ENCODE peak calls at places on chromosomes 3 and 15, in five cellular contexts. E is AG04449, Y is Peyer's patch, O is B cell, F is RWPE2. B is an unnamed sample.

GRCh38 chr3:129313983-129314756 is 35.5 kb downstream of the HMCES start:
- DNase-seq in Y (no peak), O (no peak), F (no peak), E (no peak), B (peak; percentile 14)

GRCh38 chr3:154473769-154474168 is 43.8 kb upstream of the GPR149 start:
- DNase-seq in F (no peak), O (no peak), Y (no peak), E (no peak), B (no peak)

GRCh38 chr3:57893668-57894067 is 114.6 kb upstream of the FLNB start:
- DNase-seq in Y (no peak), O (no peak), E (no peak), F (no peak), B (no peak)

GRCh38 chr15:38266247-38266996 is 13.8 kb downstream of the SPRED1 start:
- DNase-seq in Y (no peak), O (no peak), F (no peak), E (no peak), B (no peak)

GRCh38 chr15:89502867-89503595 is 6.6 kb upstream of the RHCG start:
- DNase-seq in O (peak; percentile 31), E (no peak), Y (no peak), F (peak; percentile 69), B (no peak)

GRCh38 chr3:115146418-115147328 is at the start of gene ZBTB20:
- DNase-seq in E (no peak), Y (peak; percentile 87), O (peak; percentile 64), F (peak; percentile 73), B (no peak)

GRCh38 chr3:182682263-182683229 is 110.8 kb upstream of the ATP11B start:
- DNase-seq in F (peak; percentile 64), E (no peak), Y (peak; percentile 74), O (peak; percentile 68), B (no peak)

GRCh38 chr3:102224171-102224570 is 210.6 kb upstream of the ZPLD1 start:
- DNase-seq in Y (peak; percentile 49), F (no peak), O (peak; percentile 44), E (no peak), B (no peak)

GRCh38 chr3:72082121-72082715 is 297.3 kb upstream of the PROK2 start:
- DNase-seq in Y (no peak), F (no peak), O (peak; percentile 74), E (no peak), B (peak; percentile 17)

GRCh38 chr3:57746156-57747125 is 9.7 kb upstream of the SLMAP start:
- DNase-seq in O (no peak), Y (no peak), F (no peak), E (no peak), B (no peak)

GRCh38 chr3:179898024-179898423 is 138.7 kb downstream of the PEX5L start:
- DNase-seq in O (no peak), E (no peak), Y (no peak), F (no peak), B (no peak)

GRCh38 chr15:92629975-92630626 is 25.5 kb downstream of the FAM174B start:
- DNase-seq in O (no peak), E (no peak), F (peak; percentile 21), Y (no peak), B (no peak)

GRCh38 chr15:80844011-80844732 is 65.0 kb downstream of the CEMIP start:
- DNase-seq in F (no peak), Y (no peak), E (no peak), O (no peak), B (no peak)

GRCh38 chr3:123027292-123028232 is at the start of gene SEMA5B:
- DNase-seq in Y (peak; percentile 57), O (no peak), E (no peak), F (peak; percentile 70), B (no peak)

GRCh38 chr3:32340039-32340438 is 51.6 kb upstream of the CMTM7 start:
- DNase-seq in Y (no peak), O (no peak), E (no peak), F (no peak), B (no peak)

GRCh38 chr3:64291345-64291744 is 66.1 kb upstream of the PRICKLE2 start:
- DNase-seq in Y (no peak), O (no peak), E (no peak), F (peak; percentile 71), B (peak; percentile 88)

GRCh38 chr15:53910852-53911251 is 67.4 kb upstream of the UNC13C start:
- DNase-seq in Y (no peak), O (no peak), F (no peak), E (no peak), B (no peak)

GRCh38 chr15:74614744-74615312 is 808 bp upstream of the CLK3 start:
- DNase-seq in F (no peak), Y (peak; percentile 84), O (peak; percentile 89), E (no peak), B (no peak)

GRCh38 chr3:128481438-128481942 is 11.5 kb downstream of the GATA2 start:
- DNase-seq in F (no peak), E (no peak), O (no peak), Y (no peak), B (no peak)

GRCh38 chr3:28765194-28765593 is 416.6 kb upstream of the AZI2 start:
- DNase-seq in Y (no peak), E (no peak), F (no peak), O (no peak), B (no peak)

GRCh38 chr3:149881879-149882278 is 68.9 kb downstream of the RNF13 start:
- DNase-seq in O (no peak), E (no peak), F (no peak), Y (no peak), B (no peak)

GRCh38 chr3:99662838-99663570 is 24.6 kb downstream of the COL8A1 start:
- DNase-seq in O (no peak), E (no peak), F (no peak), Y (no peak), B (no peak)

GRCh38 chr3:159881828-159882309 is 106.8 kb upstream of the IL12A start:
- DNase-seq in E (no peak), Y (no peak), F (peak; percentile 95), O (no peak), B (no peak)

DNA sequence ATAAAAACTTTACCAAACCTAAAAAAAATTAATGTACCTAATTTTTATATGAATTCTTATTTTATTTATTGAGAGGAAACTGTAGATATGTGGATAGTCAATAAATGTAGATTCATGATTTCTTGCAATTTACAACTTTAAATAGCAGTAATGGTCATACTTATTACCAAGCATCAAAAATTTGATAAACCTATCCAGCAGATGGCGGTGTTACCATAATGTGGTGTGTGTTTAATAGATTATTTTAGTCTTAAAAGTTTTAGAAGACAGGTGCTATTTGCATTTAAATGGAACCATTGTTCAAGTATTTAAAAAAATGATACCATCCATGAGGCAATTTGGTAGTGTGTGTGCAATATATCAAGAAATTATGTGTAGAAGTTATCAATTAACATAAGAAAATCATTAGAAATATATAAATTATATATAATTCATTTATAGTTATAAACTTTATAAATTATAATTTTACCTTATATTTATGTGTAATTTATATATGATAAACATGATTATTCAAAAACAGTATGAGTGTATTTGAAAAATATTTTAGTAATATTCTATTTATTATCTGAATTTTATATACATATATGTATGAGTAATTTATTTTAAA is 176.0 kb upstream of the BCHE start:
- DNase-seq in Y (no peak), O (no peak), E (no peak), F (no peak), B (no peak)
- TF ChIP-seq CTCF in Y (no peak), O (no peak), E (no peak), F (peak; percentile 81), B (peak; percentile 20)

DNA sequence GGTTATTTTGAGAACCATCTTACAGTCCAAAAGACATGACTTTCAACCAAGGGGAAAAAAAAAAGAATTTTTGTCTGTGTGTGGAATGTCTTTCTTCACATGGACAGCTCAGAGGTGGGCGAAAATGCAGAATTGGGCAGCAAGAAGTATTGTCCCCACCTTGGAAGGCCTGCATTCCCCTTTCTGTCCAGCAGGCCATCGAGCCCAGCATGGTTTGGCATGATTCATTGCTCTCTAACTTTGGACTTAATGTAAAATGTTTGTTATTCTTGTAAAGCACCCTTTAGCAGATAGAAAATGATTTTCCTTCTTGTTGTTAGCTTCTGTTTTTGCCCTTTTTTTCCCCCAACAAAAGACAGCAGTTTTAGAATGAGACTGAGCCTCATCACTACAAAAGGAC is 12.4 kb downstream of the MYO1E start:
- DNase-seq in E (no peak), Y (no peak), O (no peak), F (no peak), B (no peak)
- TF ChIP-seq CTCF in E (no peak), Y (peak; percentile 19), O (peak; percentile 45), F (peak; percentile 14), B (peak; percentile 20)

GRCh38 chr3:164390046-164390445 is 688.2 kb downstream of the SI start:
- DNase-seq in E (no peak), F (no peak), O (no peak), Y (no peak), B (no peak)
- TF ChIP-seq CTCF in E (no peak), F (no peak), O (no peak), Y (no peak), B (no peak)

GRCh38 chr3:8932507-8932906 is 30.8 kb downstream of the RAD18 start:
- DNase-seq in Y (no peak), E (no peak), O (no peak), F (no peak), B (no peak)

GRCh38 chr3:8937064-8938020 is 25.9 kb downstream of the RAD18 start:
- DNase-seq in O (no peak), Y (no peak), E (peak; percentile 59), F (no peak), B (peak; percentile 64)

GRCh38 chr3:8942746-8943488 is 20.4 kb downstream of the RAD18 start:
- DNase-seq in E (no peak), Y (no peak), F (no peak), O (no peak), B (no peak)

GRCh38 chr3:8942115-8942514 is 21.2 kb downstream of the RAD18 start:
- DNase-seq in O (no peak), Y (no peak), F (no peak), E (no peak), B (no peak)

GRCh38 chr3:8938021-8938420 is 25.3 kb downstream of the RAD18 start:
- DNase-seq in F (no peak), E (no peak), O (no peak), Y (no peak), B (no peak)
- TF ChIP-seq CTCF in F (peak; percentile 68), E (peak; percentile 28), O (peak; percentile 55), Y (no peak), B (peak; percentile 49)

DNA sequence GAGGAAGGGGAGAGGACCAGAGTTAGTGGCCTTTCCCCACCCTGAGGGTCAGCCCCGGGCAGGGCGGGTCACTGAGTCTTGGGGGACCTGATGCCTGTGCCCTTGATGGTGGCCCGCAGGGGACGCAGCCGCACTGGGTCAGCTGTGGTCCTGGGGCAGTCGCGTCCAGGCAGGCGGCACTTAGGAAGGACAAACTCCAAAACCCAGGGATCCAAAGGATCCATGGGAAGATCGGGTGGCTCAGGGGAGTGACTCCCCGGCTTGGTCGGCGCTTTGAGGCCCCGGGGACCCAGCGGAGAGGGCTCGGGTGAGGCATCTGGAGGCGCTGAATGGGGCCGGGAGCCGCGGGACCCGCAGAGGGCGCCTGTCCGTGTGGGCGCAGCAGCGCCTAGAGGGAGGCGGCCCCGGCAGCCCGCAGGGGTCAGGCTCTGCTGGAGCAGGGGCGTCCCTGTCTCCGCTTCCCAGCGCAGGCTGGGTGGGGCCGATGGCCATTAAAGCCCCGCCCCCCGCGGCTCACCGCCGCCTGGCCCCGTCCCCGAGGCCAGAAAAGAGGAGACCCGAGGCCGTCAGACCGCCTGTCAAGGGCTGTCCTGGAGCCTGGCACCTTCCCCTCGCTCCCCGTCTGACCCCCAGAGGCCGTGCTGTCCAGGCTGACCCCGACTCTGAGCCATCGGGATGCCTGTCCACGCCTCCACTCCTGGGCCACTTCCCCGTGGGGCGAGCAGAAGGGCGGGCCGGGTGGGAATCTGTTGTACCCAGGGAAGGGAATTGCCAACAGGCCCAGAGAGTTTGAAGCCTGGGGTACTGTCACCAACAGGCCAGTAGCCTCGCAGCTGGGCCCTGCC is 17.4 kb downstream of the CIDEC start:
- DNase-seq in Y (peak; percentile 80), E (no peak), O (no peak), F (no peak), B (no peak)
- TF ChIP-seq CTCF in Y (no peak), E (peak; percentile 52), O (no peak), F (no peak), B (peak; percentile 29)

GRCh38 chr3:3133490-3133889 is 6.8 kb downstream of the TRNT1 start:
- DNase-seq in F (no peak), Y (no peak), O (no peak), E (no peak), B (no peak)
- TF ChIP-seq CTCF in F (no peak), Y (no peak), O (no peak), E (no peak), B (no peak)

B was measured in AG09309.